ENCODE peak calls at places on chromosomes 3 and 15, in ten cellular contexts. U is iPS DF 19.7, E is neural crest cell, G is mesenchymal stem cell, P is GDM1, K is hepatic stellate cell, X is A549, J is H54, I is prostate gland, O is dorsolateral prefrontal cortex. D is an unnamed sample.

GRCh38 chr15:96321422-96322391 is 8.8 kb upstream of the NR2F2 start:
- DNase-seq in E (peak; percentile 50), P (no peak), U (no peak), I (peak; percentile 4), G (peak; percentile 53), K (peak; percentile 45), J (no peak), O (no peak), X (no peak), D (no peak)

GRCh38 chr3:61857297-61857696 is 295.9 kb downstream of the PTPRG start:
- DNase-seq in E (no peak), P (no peak), X (no peak), K (no peak), J (no peak), G (no peak), I (no peak), O (no peak), U (no peak), D (peak; percentile 19)

GRCh38 chr15:55627730-55628368 is 39.7 kb upstream of the PYGO1 start:
- DNase-seq in P (no peak), J (peak; percentile 46), X (peak; percentile 92), E (no peak), O (peak; percentile 9), G (peak; percentile 92), I (no peak), U (no peak), K (peak; percentile 50), D (peak; percentile 91)

GRCh38 chr3:127133971-127134370 is 59.0 kb upstream of the PRR23E start:
- DNase-seq in J (no peak), X (no peak), I (no peak), E (no peak), U (no peak), G (no peak), K (no peak), O (no peak), P (no peak), D (no peak)

GRCh38 chr3:184850201-184850600 is 38.2 kb downstream of the VPS8 start:
- DNase-seq in J (no peak), K (no peak), O (no peak), U (no peak), P (no peak), G (no peak), I (no peak), X (no peak), E (no peak), D (no peak)

GRCh38 chr3:58668247-58668646 is 1.7 kb upstream of the FAM3D start:
- DNase-seq in O (no peak), X (no peak), P (no peak), K (no peak), E (no peak), J (no peak), I (no peak), U (no peak), G (no peak), D (no peak)

GRCh38 chr3:99515-99914 is 97.0 kb upstream of the CHL1 start:
- DNase-seq in K (no peak), E (no peak), P (no peak), J (no peak), I (no peak), U (no peak), G (no peak), X (no peak), O (no peak), D (no peak)

GRCh38 chr3:146184616-146185015 is 23.6 kb upstream of the PLOD2 start:
- DNase-seq in U (no peak), J (no peak), P (no peak), K (no peak), E (no peak), G (peak; percentile 42), I (peak; percentile 57), X (peak; percentile 44), O (no peak), D (peak; percentile 62)

GRCh38 chr3:14792691-14793121 is 26.1 kb upstream of the FGD5 start:
- DNase-seq in U (no peak), O (no peak), I (no peak), X (no peak), P (no peak), J (no peak), E (no peak), K (no peak), G (no peak), D (no peak)

GRCh38 chr3:172666181-172666872 is 44.5 kb downstream of the NCEH1 start:
- DNase-seq in P (no peak), K (no peak), G (peak; percentile 22), I (no peak), J (no peak), E (no peak), U (no peak), X (no peak), O (no peak), D (no peak)

GRCh38 chr15:70777156-70777926 is 14.0 kb upstream of the UACA start:
- DNase-seq in O (no peak), J (no peak), I (no peak), X (no peak), P (no peak), K (no peak), G (peak; percentile 50), E (no peak), U (no peak), D (no peak)

GRCh38 chr3:42014949-42015533 is 53.1 kb upstream of the ULK4 start:
- DNase-seq in J (no peak), O (peak; percentile 12), G (peak; percentile 45), K (no peak), E (no peak), P (no peak), U (no peak), I (no peak), X (no peak), D (peak; percentile 46)

GRCh38 chr3:107934808-107935207 is 156.0 kb downstream of the CD47 start:
- DNase-seq in X (no peak), K (no peak), P (no peak), U (no peak), G (no peak), J (no peak), E (no peak), I (no peak), O (no peak), D (no peak)

GRCh38 chr15:100995471-100996430 is 76.6 kb downstream of the LRRK1 start:
- DNase-seq in U (no peak), K (no peak), E (no peak), I (no peak), X (no peak), G (no peak), J (no peak), P (no peak), O (no peak), D (no peak)

D was measured in LHCN-M2.